ENCODE peak calls at places on chromosomes 12 and 14, in six cellular contexts. R, H, Q, N, X and D are unnamed samples.

GRCh38 chr14:85701763-85702162 is 171.8 kb downstream of the FLRT2 start:
- DNase-seq in R (no peak), H (no peak), Q (peak; percentile 2), N (no peak), X (no peak), D (no peak)

GRCh38 chr14:81855007-81855406 is 321.4 kb upstream of the SEL1L start:
- DNase-seq in R (no peak), H (no peak), Q (no peak), N (no peak), X (no peak), D (no peak)

GRCh38 chr12:93256258-93256969 is 121.3 kb upstream of the NUDT4 start:
- DNase-seq in R (no peak), H (no peak), Q (peak; percentile 15), N (no peak), X (no peak), D (no peak)

GRCh38 chr14:100994082-100994481 is 90.6 kb upstream of the RTL1 start:
- DNase-seq in R (no peak), H (peak; percentile 32), Q (peak; percentile 58), N (no peak), X (no peak), D (no peak)

GRCh38 chr14:92768795-92769194 is 20.4 kb upstream of the LGMN start:
- DNase-seq in R (no peak), H (no peak), Q (no peak), N (no peak), X (no peak), D (no peak)

GRCh38 chr12:73308747-73309146 is 1036.6 kb downstream of the TRHDE start:
- DNase-seq in R (no peak), H (no peak), Q (no peak), N (no peak), X (no peak), D (no peak)

GRCh38 chr12:96445743-96446655 is 43.4 kb upstream of the CFAP54 start:
- DNase-seq in R (no peak), H (peak; percentile 99), Q (peak; percentile 97), N (peak; percentile 36), X (peak; percentile 79), D (no peak)

GRCh38 chr12:121124402-121125109 is 8.1 kb upstream of the P2RX7 start:
- DNase-seq in R (peak; percentile 87), H (peak; percentile 91), Q (peak; percentile 93), N (no peak), X (peak; percentile 49), D (no peak)

GRCh38 chr12:100346660-100347059 is 10.2 kb upstream of the SLC17A8 start:
- DNase-seq in R (no peak), H (no peak), Q (peak; percentile 42), N (no peak), X (no peak), D (no peak)

GRCh38 chr14:75132374-75133086 is 5.7 kb upstream of the NEK9 start:
- DNase-seq in R (peak; percentile 68), H (peak; percentile 89), Q (peak; percentile 49), N (peak; percentile 69), X (no peak), D (no peak)

GRCh38 chr12:104680070-104680469 is 223.3 kb downstream of the CHST11 start:
- DNase-seq in R (no peak), H (peak; percentile 37), Q (no peak), N (no peak), X (no peak), D (no peak)

GRCh38 chr12:110744176-110744575 is 1.5 kb upstream of the PPP1CC start:
- DNase-seq in R (no peak), H (peak; percentile 78), Q (peak; percentile 68), N (no peak), X (no peak), D (no peak)

GRCh38 chr12:45369065-45369464 is 153.2 kb downstream of the ANO6 start:
- DNase-seq in R (no peak), H (peak; percentile 62), Q (peak; percentile 70), N (no peak), X (peak; percentile 23), D (no peak)

GRCh38 chr12:87930033-87930432 is 99.2 kb downstream of the C12orf50 start:
- DNase-seq in R (peak; percentile 33), H (peak; percentile 49), Q (peak; percentile 75), N (no peak), X (peak; percentile 66), D (no peak)

GRCh38 chr12:52663420-52663819 is 11.4 kb upstream of the KRT2 start:
- DNase-seq in R (no peak), H (no peak), Q (no peak), N (no peak), X (no peak), D (no peak)

GRCh38 chr12:19451196-19451595 is 11.9 kb downstream of the AEBP2 start:
- DNase-seq in R (no peak), H (peak; percentile 21), Q (no peak), N (no peak), X (no peak), D (no peak)

GRCh38 chr12:125861299-125862281 is 796.4 kb downstream of the AACS start:
- DNase-seq in R (no peak), H (no peak), Q (peak; percentile 5), N (no peak), X (no peak), D (no peak)

GRCh38 chr12:92049403-92049802 is 96.2 kb downstream of the BTG1 start:
- DNase-seq in R (no peak), H (no peak), Q (no peak), N (no peak), X (no peak), D (no peak)
- TF ChIP-seq CTCF in R (no peak), H (no peak), Q (no peak), N (no peak), X (no peak), D (no peak)

DNA sequence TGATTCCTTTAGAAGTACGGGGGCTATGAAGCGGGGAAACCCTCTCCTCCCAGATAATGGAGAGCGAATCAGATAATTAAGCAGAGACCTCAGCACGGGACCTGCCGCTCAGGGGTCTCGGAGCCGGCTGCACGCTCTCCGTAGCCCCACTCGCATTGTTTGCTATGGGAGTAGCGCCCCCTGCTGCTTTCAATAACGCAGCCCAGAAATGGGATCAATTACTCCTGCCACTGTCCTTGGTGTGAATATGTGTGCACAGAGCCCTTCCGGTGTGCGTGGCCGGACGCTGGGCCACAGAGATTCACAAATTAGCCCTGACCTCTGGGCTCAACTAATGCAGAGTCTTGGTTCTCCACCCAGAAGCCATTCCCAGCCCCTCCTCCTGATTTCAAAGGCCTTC is 76.4 kb upstream of the TMEM132C start:
- DNase-seq in R (no peak), H (no peak), Q (no peak), N (no peak), X (no peak), D (no peak)
- TF ChIP-seq CTCF in R (peak; percentile 4), H (no peak), Q (no peak), N (no peak), X (no peak), D (no peak)

GRCh38 chr14:34537677-34538009 is 1.9 kb downstream of the EAPP start:
- DNase-seq in R (no peak), H (no peak), Q (no peak), N (no peak), X (no peak), D (no peak)
- TF ChIP-seq CTCF in R (no peak), H (no peak), Q (no peak), N (no peak), X (no peak), D (no peak)

GRCh38 chr14:53855127-53855526 is 101.5 kb downstream of the BMP4 start:
- DNase-seq in R (no peak), H (no peak), Q (no peak), N (no peak), X (no peak), D (no peak)
- TF ChIP-seq CTCF in R (no peak), H (no peak), Q (no peak), N (no peak), X (no peak), D (no peak)

GRCh38 chr14:103684871-103685270 is 30.4 kb downstream of the XRCC3 start:
- DNase-seq in R (no peak), H (no peak), Q (no peak), N (no peak), X (no peak), D (no peak)
- TF ChIP-seq CTCF in R (no peak), H (no peak), Q (no peak), N (no peak), X (no peak), D (no peak)

GRCh38 chr12:55682087-55682796 is 25.5 kb downstream of the ITGA7 start:
- DNase-seq in R (no peak), H (no peak), Q (no peak), N (no peak), X (no peak), D (no peak)

GRCh38 chr12:55684761-55685370 is 22.8 kb downstream of the ITGA7 start:
- DNase-seq in R (no peak), H (no peak), Q (no peak), N (no peak), X (no peak), D (no peak)

GRCh38 chr12:55683676-55684075 is 24.0 kb downstream of the ITGA7 start:
- DNase-seq in R (no peak), H (no peak), Q (no peak), N (no peak), X (no peak), D (no peak)

GRCh38 chr12:55679691-55680090 is 28.0 kb downstream of the ITGA7 start:
- DNase-seq in R (no peak), H (no peak), Q (no peak), N (no peak), X (no peak), D (no peak)

DNA sequence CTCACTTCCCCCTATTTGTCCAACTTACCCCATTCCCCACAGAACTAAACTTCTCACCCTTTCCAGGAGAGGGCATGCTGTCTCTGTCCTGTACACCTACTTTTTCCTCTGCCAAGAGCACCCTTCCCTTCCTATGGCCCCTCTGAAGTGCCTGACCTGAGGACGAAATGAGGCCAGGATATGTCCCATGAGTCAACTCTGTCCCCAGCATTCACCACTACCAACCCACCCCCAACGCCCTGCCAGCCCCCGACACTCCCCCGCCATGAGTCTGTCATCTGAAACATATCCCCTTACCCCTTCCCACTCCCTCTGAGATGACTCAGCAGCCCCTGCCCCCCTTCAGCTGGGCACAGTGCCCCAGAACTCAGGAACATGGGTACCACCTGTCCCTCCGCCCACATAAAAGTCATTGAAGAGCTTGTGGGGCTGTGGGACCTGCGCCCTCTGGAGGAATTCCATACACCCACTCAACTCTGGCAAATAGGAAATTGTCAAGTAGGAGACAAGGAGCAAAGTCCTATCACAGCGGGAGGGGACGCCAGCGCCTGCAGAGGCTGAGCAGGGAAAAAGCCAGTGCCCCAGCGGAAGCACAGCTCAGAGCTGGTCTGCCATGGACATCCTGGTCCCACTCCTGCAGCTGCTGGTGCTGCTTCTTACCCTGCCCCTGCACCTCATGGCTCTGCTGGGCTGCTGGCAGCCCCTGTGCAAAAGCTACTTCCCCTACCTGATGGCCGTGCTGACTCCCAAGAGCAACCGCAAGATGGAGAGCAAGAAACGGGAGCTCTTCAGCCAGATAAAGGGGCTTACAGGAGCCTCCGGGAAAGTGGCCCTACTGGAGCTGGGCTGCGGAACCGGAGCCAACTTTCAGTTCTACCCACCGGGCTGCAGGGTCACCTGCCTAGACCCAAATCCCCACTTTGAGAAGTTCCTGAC is 26.3 kb downstream of the ITGA7 start:
- DNase-seq in R (no peak), H (peak; percentile 65), Q (peak; percentile 71), N (no peak), X (no peak), D (peak; percentile 12)
- TF ChIP-seq CTCF in R (peak; percentile 2), H (peak; percentile 38), Q (peak; percentile 29), N (peak; percentile 12), X (no peak), D (peak; percentile 36)